ENCODE peak calls at places on chromosome 10, in six cellular contexts. One of them, this sample, is unnamed.
A peak's percentile ranks its signal among the peaks of the same experiment; 100 is the strongest.

GRCh38 chr10:131815366-131816156 is 85.2 kb upstream of the PPP2R2D start:
- DNase-seq in SK-N-DZ: no peak
- DNase-seq in SK-N-SH: peak; percentile 17
- DNase-seq in NCI-H1092: no peak
- DNase-seq in anterior cingulate cortex: no peak
- DNase-seq in stimulated activated CD8-positive, alpha-beta memory T cell treated with anti-CD3 and anti-CD28 coated beads, Interleukin-2, amount 100 ng/mL, for 48 hours: no peak
- DNase-seq in this sample: no peak

GRCh38 chr10:21424511-21424910 is 101.0 kb downstream of the SKIDA1 start:
- DNase-seq in SK-N-SH: no peak
- DNase-seq in stimulated activated CD8-positive, alpha-beta memory T cell treated with anti-CD3 and anti-CD28 coated beads, Interleukin-2, amount 100 ng/mL, for 48 hours: no peak
- DNase-seq in SK-N-DZ: no peak
- DNase-seq in NCI-H1092: no peak
- DNase-seq in anterior cingulate cortex: no peak
- DNase-seq in this sample: no peak

GRCh38 chr10:4514445-4515108 is 311.4 kb upstream of the AKR1E2 start:
- DNase-seq in stimulated activated CD8-positive, alpha-beta memory T cell treated with anti-CD3 and anti-CD28 coated beads, Interleukin-2, amount 100 ng/mL, for 48 hours: no peak
- DNase-seq in SK-N-DZ: no peak
- DNase-seq in NCI-H1092: no peak
- DNase-seq in anterior cingulate cortex: no peak
- DNase-seq in SK-N-SH: no peak
- DNase-seq in this sample: no peak

GRCh38 chr10:128268015-128268722 is 141.9 kb upstream of the MKI67 start:
- DNase-seq in SK-N-SH: peak; percentile 87
- DNase-seq in SK-N-DZ: peak; percentile 29
- DNase-seq in NCI-H1092: peak; percentile 61
- DNase-seq in anterior cingulate cortex: no peak
- DNase-seq in stimulated activated CD8-positive, alpha-beta memory T cell treated with anti-CD3 and anti-CD28 coated beads, Interleukin-2, amount 100 ng/mL, for 48 hours: peak; percentile 5
- DNase-seq in this sample: peak; percentile 60

GRCh38 chr10:114347791-114348190 is 56.5 kb downstream of the AFAP1L2 start:
- DNase-seq in NCI-H1092: no peak
- DNase-seq in SK-N-SH: no peak
- DNase-seq in SK-N-DZ: no peak
- DNase-seq in stimulated activated CD8-positive, alpha-beta memory T cell treated with anti-CD3 and anti-CD28 coated beads, Interleukin-2, amount 100 ng/mL, for 48 hours: no peak
- DNase-seq in anterior cingulate cortex: no peak
- DNase-seq in this sample: no peak

GRCh38 chr10:89466599-89467035 is 52.2 kb downstream of the IFIT5 start:
- DNase-seq in anterior cingulate cortex: no peak
- DNase-seq in stimulated activated CD8-positive, alpha-beta memory T cell treated with anti-CD3 and anti-CD28 coated beads, Interleukin-2, amount 100 ng/mL, for 48 hours: no peak
- DNase-seq in SK-N-SH: peak; percentile 23
- DNase-seq in NCI-H1092: no peak
- DNase-seq in SK-N-DZ: peak; percentile 22
- DNase-seq in this sample: no peak

GRCh38 chr10:87093461-87094372 is 926 bp downstream of the GLUD1 start:
- DNase-seq in SK-N-DZ: peak; percentile 60
- DNase-seq in anterior cingulate cortex: peak; percentile 26
- DNase-seq in NCI-H1092: no peak
- DNase-seq in stimulated activated CD8-positive, alpha-beta memory T cell treated with anti-CD3 and anti-CD28 coated beads, Interleukin-2, amount 100 ng/mL, for 48 hours: peak; percentile 70
- DNase-seq in SK-N-SH: peak; percentile 68
- DNase-seq in this sample: no peak

GRCh38 chr10:45555789-45556188 is 116.8 kb downstream of the ZFAND4 start:
- DNase-seq in anterior cingulate cortex: no peak
- DNase-seq in SK-N-DZ: no peak
- DNase-seq in stimulated activated CD8-positive, alpha-beta memory T cell treated with anti-CD3 and anti-CD28 coated beads, Interleukin-2, amount 100 ng/mL, for 48 hours: no peak
- DNase-seq in NCI-H1092: no peak
- DNase-seq in SK-N-SH: no peak
- DNase-seq in this sample: no peak

GRCh38 chr10:6473430-6473829 is 106.6 kb downstream of the PRKCQ start:
- DNase-seq in SK-N-SH: no peak
- DNase-seq in NCI-H1092: no peak
- DNase-seq in SK-N-DZ: no peak
- DNase-seq in stimulated activated CD8-positive, alpha-beta memory T cell treated with anti-CD3 and anti-CD28 coated beads, Interleukin-2, amount 100 ng/mL, for 48 hours: no peak
- DNase-seq in anterior cingulate cortex: no peak
- DNase-seq in this sample: no peak

GRCh38 chr10:49368256-49368655 is 27.6 kb downstream of the DRGX start:
- DNase-seq in SK-N-DZ: no peak
- DNase-seq in stimulated activated CD8-positive, alpha-beta memory T cell treated with anti-CD3 and anti-CD28 coated beads, Interleukin-2, amount 100 ng/mL, for 48 hours: no peak
- DNase-seq in SK-N-SH: no peak
- DNase-seq in NCI-H1092: no peak
- DNase-seq in anterior cingulate cortex: no peak
- DNase-seq in this sample: no peak

GRCh38 chr10:103747193-103747865 is 108.0 kb downstream of the SH3PXD2A start:
- DNase-seq in stimulated activated CD8-positive, alpha-beta memory T cell treated with anti-CD3 and anti-CD28 coated beads, Interleukin-2, amount 100 ng/mL, for 48 hours: no peak
- DNase-seq in SK-N-SH: no peak
- DNase-seq in SK-N-DZ: no peak
- DNase-seq in NCI-H1092: no peak
- DNase-seq in anterior cingulate cortex: no peak
- DNase-seq in this sample: no peak

GRCh38 chr10:3887885-3888476 is 103.0 kb upstream of the KLF6 start:
- DNase-seq in anterior cingulate cortex: no peak
- DNase-seq in NCI-H1092: no peak
- DNase-seq in SK-N-DZ: no peak
- DNase-seq in SK-N-SH: no peak
- DNase-seq in stimulated activated CD8-positive, alpha-beta memory T cell treated with anti-CD3 and anti-CD28 coated beads, Interleukin-2, amount 100 ng/mL, for 48 hours: no peak
- DNase-seq in this sample: peak; percentile 33

GRCh38 chr10:125824736-125825135 is 1.4 kb downstream of the BCCIP start:
- DNase-seq in SK-N-DZ: no peak
- DNase-seq in anterior cingulate cortex: no peak
- DNase-seq in stimulated activated CD8-positive, alpha-beta memory T cell treated with anti-CD3 and anti-CD28 coated beads, Interleukin-2, amount 100 ng/mL, for 48 hours: no peak
- DNase-seq in NCI-H1092: no peak
- DNase-seq in SK-N-SH: no peak
- DNase-seq in this sample: no peak